ENCODE peak calls at places on chromosomes 16 and 17, in five cellular contexts. I is AG04450; Z is CD8-positive, alpha-beta T cell; F is fibroblast of mammary gland; G is BE2C. Y is an unnamed sample.

GRCh38 chr16:52482916-52483315 is 64.0 kb downstream of the TOX3 start:
- DNase-seq in I (no peak), Z (no peak), F (no peak), G (no peak), Y (no peak)

GRCh38 chr17:46777943-46778915 is 40.3 kb downstream of the WNT3 start:
- DNase-seq in I (no peak), Z (no peak), F (no peak), G (no peak), Y (no peak)

GRCh38 chr16:49545243-49545642 is 171.6 kb downstream of the C16orf78 start:
- DNase-seq in I (no peak), Z (no peak), F (no peak), G (no peak), Y (no peak)

GRCh38 chr17:5772720-5773119 is 188.4 kb upstream of the NLRP1 start:
- DNase-seq in I (no peak), Z (no peak), F (no peak), G (no peak), Y (no peak)

GRCh38 chr16:22938647-22939046 is 124.7 kb downstream of the HS3ST2 start:
- DNase-seq in I (no peak), Z (no peak), F (no peak), G (no peak), Y (no peak)

GRCh38 chr17:4161179-4161559 is 18.2 kb downstream of the CYB5D2 start:
- DNase-seq in I (peak), Z (no peak), F (peak), G (peak), Y (no peak)

GRCh38 chr16:12235110-12235509 is 258.6 kb downstream of the SNX29 start:
- DNase-seq in I (no peak), Z (no peak), F (no peak), G (no peak), Y (no peak)

GRCh38 chr16:48352648-48353347 is 32.4 kb downstream of the SIAH1 start:
- DNase-seq in I (no peak), Z (no peak), F (no peak), G (no peak), Y (no peak)

GRCh38 chr17:38703742-38704644 is 1.1 kb upstream of the MLLT6 start:
- DNase-seq in I (no peak), Z (peak), F (peak), G (peak), Y (peak)

GRCh38 chr17:3988297-3989120 is 24.3 kb upstream of the ATP2A3 start:
- DNase-seq in I (no peak), Z (no peak), F (peak), G (no peak), Y (no peak)

GRCh38 chr17:48016112-48016511 is 21.5 kb downstream of the COPZ2 start:
- DNase-seq in I (no peak), Z (no peak), F (no peak), G (peak), Y (no peak)

GRCh38 chr16:80085606-80086005 is 455.2 kb upstream of the DYNLRB2 start:
- DNase-seq in I (no peak), Z (no peak), F (no peak), G (no peak), Y (no peak)

GRCh38 chr16:89863741-89864391 is 9.5 kb upstream of the TCF25 start:
- DNase-seq in I (no peak), Z (peak), F (peak), G (no peak), Y (peak)

GRCh38 chr17:56826611-56827414 is 6.9 kb downstream of the C17orf67 start:
- DNase-seq in I (no peak), Z (no peak), F (no peak), G (no peak), Y (no peak)

GRCh38 chr16:74991593-74992403 is 6.9 kb upstream of the WDR59 start:
- DNase-seq in I (no peak), Z (no peak), F (no peak), G (no peak), Y (no peak)

GRCh38 chr17:50274142-50274944 is at the start of gene TMEM92:
- DNase-seq in I (no peak), Z (no peak), F (peak), G (peak), Y (peak)

GRCh38 chr16:49854227-49855203 is 1.4 kb downstream of the ZNF423 start:
- DNase-seq in I (no peak), Z (no peak), F (no peak), G (peak), Y (no peak)

GRCh38 chr17:64216385-64217248 is 46.4 kb downstream of the TEX2 start:
- DNase-seq in I (no peak), Z (no peak), F (peak), G (peak), Y (peak)
- TF ChIP-seq CTCF in I (peak), Z (no peak), F (no peak), G (peak), Y (peak)

DNA sequence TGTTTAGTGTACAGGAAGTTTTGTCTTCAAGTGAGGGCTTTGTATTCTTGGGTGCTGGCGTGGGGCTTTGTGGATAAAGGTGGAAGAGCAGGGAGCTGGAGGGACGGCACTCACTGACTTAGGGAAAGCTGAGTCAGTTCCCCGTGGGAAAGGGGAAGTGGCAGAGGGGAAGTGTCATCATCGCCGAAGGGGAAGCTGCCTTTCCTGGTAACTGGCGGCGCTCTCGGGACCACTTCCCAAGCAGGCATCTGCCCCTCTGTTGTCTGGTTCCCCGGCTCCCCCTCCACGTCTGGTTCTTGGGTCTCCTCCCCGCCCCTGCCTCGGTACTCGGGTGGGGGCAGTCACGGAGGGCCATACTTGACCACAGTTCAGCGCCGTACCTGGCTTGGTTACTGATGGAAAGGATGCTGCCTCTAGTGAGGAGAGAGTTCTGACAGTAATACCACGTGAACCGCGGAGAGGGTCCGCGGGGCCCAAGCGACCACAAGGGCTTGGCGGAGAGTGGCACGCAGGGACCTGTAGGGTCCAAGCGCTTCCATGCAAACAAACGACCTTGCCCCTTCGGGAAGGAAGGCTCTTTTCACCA is 9.0 kb downstream of the KDM6B start:
- DNase-seq in I (peak), Z (peak), F (peak), G (peak), Y (no peak)
- TF ChIP-seq CTCF in I (no peak), Z (no peak), F (no peak), G (no peak), Y (no peak)

GRCh38 chr17:78362671-78363070 is 2.8 kb upstream of the SOCS3 start:
- DNase-seq in I (no peak), Z (no peak), F (no peak), G (no peak), Y (no peak)
- TF ChIP-seq CTCF in I (peak), Z (no peak), F (no peak), G (peak), Y (no peak)

GRCh38 chr17:44965491-44966234 is 2.4 kb downstream of the C1QL1 start:
- DNase-seq in I (no peak), Z (no peak), F (no peak), G (no peak), Y (no peak)

GRCh38 chr17:44966348-44967025 is 1.6 kb downstream of the C1QL1 start:
- DNase-seq in I (no peak), Z (no peak), F (no peak), G (no peak), Y (no peak)

GRCh38 chr17:44959821-44960523 is 8.1 kb downstream of the C1QL1 start:
- DNase-seq in I (no peak), Z (no peak), F (no peak), G (peak), Y (no peak)

GRCh38 chr17:44960654-44961053 is 7.4 kb downstream of the C1QL1 start:
- DNase-seq in I (no peak), Z (no peak), F (no peak), G (no peak), Y (no peak)

GRCh38 chr17:44961921-44962350 is 6.2 kb downstream of the C1QL1 start:
- DNase-seq in I (no peak), Z (no peak), F (no peak), G (peak), Y (no peak)
- TF ChIP-seq CTCF in I (peak), Z (no peak), F (peak), G (peak), Y (no peak)

GRCh38 chr17:73420897-73421296 is 109.1 kb upstream of the CDC42EP4 start:
- DNase-seq in I (no peak), Z (no peak), F (peak), G (no peak), Y (no peak)
- TF ChIP-seq CTCF in I (peak), Z (no peak), F (peak), G (peak), Y (no peak)